ENCODE peak calls at places on chromosomes 16 and 17, in ten cellular contexts. One of them, this sample, is unnamed.

GRCh38 chr17:76968707-76969597 is 100.7 kb downstream of the MGAT5B start:
- DNase-seq in suprapubic skin: no peak
- DNase-seq in cardiac muscle cell: peak
- DNase-seq in GM13977: peak
- DNase-seq in H1: peak
- DNase-seq in adrenal gland: peak
- DNase-seq in left ventricle myocardium inferior: no peak
- DNase-seq in AG09309: no peak
- DNase-seq in lower lobe of right lung: peak
- DNase-seq in fibroblast of lung: no peak
- DNase-seq in this sample: peak

GRCh38 chr17:27306276-27306820 is 12.4 kb downstream of the WSB1 start:
- DNase-seq in left ventricle myocardium inferior: no peak
- DNase-seq in AG09309: no peak
- DNase-seq in fibroblast of lung: peak
- DNase-seq in cardiac muscle cell: no peak
- DNase-seq in GM13977: no peak
- DNase-seq in suprapubic skin: no peak
- DNase-seq in H1: no peak
- DNase-seq in lower lobe of right lung: no peak
- DNase-seq in adrenal gland: no peak
- DNase-seq in this sample: no peak

GRCh38 chr16:54504372-54504771 is 217.8 kb upstream of the IRX3 start:
- DNase-seq in cardiac muscle cell: peak
- DNase-seq in lower lobe of right lung: no peak
- DNase-seq in fibroblast of lung: no peak
- DNase-seq in adrenal gland: peak
- DNase-seq in GM13977: no peak
- DNase-seq in left ventricle myocardium inferior: no peak
- DNase-seq in suprapubic skin: no peak
- DNase-seq in H1: no peak
- DNase-seq in AG09309: no peak
- DNase-seq in this sample: no peak

GRCh38 chr17:67546578-67547527 is 169.8 kb downstream of the PITPNC1 start:
- DNase-seq in adrenal gland: peak
- DNase-seq in GM13977: peak
- DNase-seq in left ventricle myocardium inferior: peak
- DNase-seq in lower lobe of right lung: peak
- DNase-seq in H1: no peak
- DNase-seq in cardiac muscle cell: no peak
- DNase-seq in suprapubic skin: no peak
- DNase-seq in AG09309: peak
- DNase-seq in fibroblast of lung: peak
- DNase-seq in this sample: peak

GRCh38 chr17:72121164-72122001 is 563 bp downstream of the SOX9 start:
- DNase-seq in AG09309: no peak
- DNase-seq in suprapubic skin: no peak
- DNase-seq in GM13977: peak
- DNase-seq in adrenal gland: no peak
- DNase-seq in cardiac muscle cell: peak
- DNase-seq in left ventricle myocardium inferior: peak
- DNase-seq in lower lobe of right lung: peak
- DNase-seq in H1: peak
- DNase-seq in fibroblast of lung: peak
- DNase-seq in this sample: peak

GRCh38 chr16:3198334-3199072 is 10.5 kb downstream of the OR1F1 start:
- DNase-seq in lower lobe of right lung: no peak
- DNase-seq in adrenal gland: no peak
- DNase-seq in fibroblast of lung: no peak
- DNase-seq in AG09309: no peak
- DNase-seq in cardiac muscle cell: no peak
- DNase-seq in H1: no peak
- DNase-seq in left ventricle myocardium inferior: no peak
- DNase-seq in GM13977: no peak
- DNase-seq in suprapubic skin: no peak
- DNase-seq in this sample: no peak

GRCh38 chr16:20647736-20648135 is 49.7 kb downstream of the ACSM1 start:
- DNase-seq in adrenal gland: no peak
- DNase-seq in H1: no peak
- DNase-seq in fibroblast of lung: no peak
- DNase-seq in cardiac muscle cell: no peak
- DNase-seq in AG09309: no peak
- DNase-seq in left ventricle myocardium inferior: no peak
- DNase-seq in lower lobe of right lung: no peak
- DNase-seq in GM13977: no peak
- DNase-seq in suprapubic skin: no peak
- DNase-seq in this sample: no peak

GRCh38 chr16:1766231-1766630 is 5.1 kb downstream of the NME3 start:
- DNase-seq in adrenal gland: no peak
- DNase-seq in fibroblast of lung: no peak
- DNase-seq in H1: no peak
- DNase-seq in AG09309: no peak
- DNase-seq in suprapubic skin: no peak
- DNase-seq in lower lobe of right lung: no peak
- DNase-seq in left ventricle myocardium inferior: no peak
- DNase-seq in GM13977: no peak
- DNase-seq in cardiac muscle cell: no peak
- DNase-seq in this sample: no peak

GRCh38 chr17:76273923-76274558 is 8.9 kb downstream of the UBALD2 start:
- DNase-seq in H1: no peak
- DNase-seq in lower lobe of right lung: no peak
- DNase-seq in AG09309: no peak
- DNase-seq in left ventricle myocardium inferior: no peak
- DNase-seq in fibroblast of lung: no peak
- DNase-seq in adrenal gland: no peak
- DNase-seq in suprapubic skin: no peak
- DNase-seq in cardiac muscle cell: no peak
- DNase-seq in GM13977: no peak
- DNase-seq in this sample: no peak

GRCh38 chr17:63190821-63191220 is 224.8 kb downstream of the TANC2 start:
- DNase-seq in left ventricle myocardium inferior: no peak
- DNase-seq in fibroblast of lung: no peak
- DNase-seq in adrenal gland: no peak
- DNase-seq in cardiac muscle cell: no peak
- DNase-seq in lower lobe of right lung: no peak
- DNase-seq in H1: no peak
- DNase-seq in GM13977: no peak
- DNase-seq in AG09309: no peak
- DNase-seq in suprapubic skin: no peak
- DNase-seq in this sample: no peak

GRCh38 chr17:7912927-7913524 is 3.1 kb downstream of the RNF227 start:
- DNase-seq in fibroblast of lung: peak
- DNase-seq in left ventricle myocardium inferior: no peak
- DNase-seq in GM13977: peak
- DNase-seq in cardiac muscle cell: peak
- DNase-seq in AG09309: no peak
- DNase-seq in adrenal gland: no peak
- DNase-seq in H1: no peak
- DNase-seq in suprapubic skin: no peak
- DNase-seq in lower lobe of right lung: no peak
- DNase-seq in this sample: peak

GRCh38 chr16:57000271-57001025 is 11.1 kb downstream of the NLRC5 start:
- DNase-seq in lower lobe of right lung: no peak
- DNase-seq in AG09309: peak
- DNase-seq in GM13977: no peak
- DNase-seq in fibroblast of lung: peak
- DNase-seq in adrenal gland: peak
- DNase-seq in cardiac muscle cell: no peak
- DNase-seq in left ventricle myocardium inferior: peak
- DNase-seq in suprapubic skin: peak
- DNase-seq in H1: no peak
- DNase-seq in this sample: peak

GRCh38 chr16:56998352-56998751 is 9.0 kb downstream of the NLRC5 start:
- DNase-seq in H1: no peak
- DNase-seq in suprapubic skin: no peak
- DNase-seq in cardiac muscle cell: no peak
- DNase-seq in adrenal gland: no peak
- DNase-seq in AG09309: no peak
- DNase-seq in GM13977: no peak
- DNase-seq in fibroblast of lung: no peak
- DNase-seq in lower lobe of right lung: no peak
- DNase-seq in left ventricle myocardium inferior: no peak
- DNase-seq in this sample: no peak

GRCh38 chr16:56999409-57000270 is 10.3 kb downstream of the NLRC5 start:
- DNase-seq in lower lobe of right lung: no peak
- DNase-seq in cardiac muscle cell: no peak
- DNase-seq in adrenal gland: no peak
- DNase-seq in fibroblast of lung: no peak
- DNase-seq in H1: no peak
- DNase-seq in GM13977: no peak
- DNase-seq in AG09309: no peak
- DNase-seq in left ventricle myocardium inferior: no peak
- DNase-seq in suprapubic skin: peak
- DNase-seq in this sample: peak

GRCh38 chr16:56997931-56998330 is 8.6 kb downstream of the NLRC5 start:
- DNase-seq in cardiac muscle cell: no peak
- DNase-seq in lower lobe of right lung: no peak
- DNase-seq in AG09309: no peak
- DNase-seq in left ventricle myocardium inferior: no peak
- DNase-seq in fibroblast of lung: no peak
- DNase-seq in suprapubic skin: no peak
- DNase-seq in GM13977: no peak
- DNase-seq in H1: no peak
- DNase-seq in adrenal gland: no peak
- DNase-seq in this sample: no peak

GRCh38 chr16:56998861-56999260 is 9.5 kb downstream of the NLRC5 start:
- DNase-seq in lower lobe of right lung: no peak
- DNase-seq in GM13977: no peak
- DNase-seq in suprapubic skin: peak
- DNase-seq in H1: no peak
- DNase-seq in cardiac muscle cell: no peak
- DNase-seq in fibroblast of lung: no peak
- DNase-seq in left ventricle myocardium inferior: no peak
- DNase-seq in AG09309: no peak
- DNase-seq in adrenal gland: no peak
- DNase-seq in this sample: no peak
- TF ChIP-seq CTCF in lower lobe of right lung: no peak
- TF ChIP-seq CTCF in GM13977: no peak
- TF ChIP-seq CTCF in suprapubic skin: no peak
- TF ChIP-seq CTCF in H1: no peak
- TF ChIP-seq CTCF in cardiac muscle cell: no peak
- TF ChIP-seq CTCF in fibroblast of lung: no peak
- TF ChIP-seq CTCF in left ventricle myocardium inferior: no peak
- TF ChIP-seq CTCF in AG09309: no peak
- TF ChIP-seq CTCF in adrenal gland: no peak
- TF ChIP-seq CTCF in this sample: no peak

GRCh38 chr17:49513616-49514373 is 18.7 kb downstream of the NGFR start:
- DNase-seq in lower lobe of right lung: no peak
- DNase-seq in adrenal gland: no peak
- DNase-seq in left ventricle myocardium inferior: peak
- DNase-seq in AG09309: no peak
- DNase-seq in fibroblast of lung: no peak
- DNase-seq in H1: peak
- DNase-seq in suprapubic skin: no peak
- DNase-seq in GM13977: no peak
- DNase-seq in cardiac muscle cell: no peak
- DNase-seq in this sample: no peak

GRCh38 chr17:49516190-49516589 is 21.1 kb downstream of the NGFR start:
- DNase-seq in fibroblast of lung: no peak
- DNase-seq in suprapubic skin: no peak
- DNase-seq in GM13977: no peak
- DNase-seq in cardiac muscle cell: no peak
- DNase-seq in adrenal gland: peak
- DNase-seq in AG09309: no peak
- DNase-seq in left ventricle myocardium inferior: no peak
- DNase-seq in H1: no peak
- DNase-seq in lower lobe of right lung: no peak
- DNase-seq in this sample: peak

GRCh38 chr17:49513044-49513395 is 17.9 kb downstream of the NGFR start:
- DNase-seq in lower lobe of right lung: no peak
- DNase-seq in left ventricle myocardium inferior: no peak
- DNase-seq in suprapubic skin: no peak
- DNase-seq in AG09309: no peak
- DNase-seq in adrenal gland: no peak
- DNase-seq in fibroblast of lung: no peak
- DNase-seq in H1: no peak
- DNase-seq in cardiac muscle cell: no peak
- DNase-seq in GM13977: no peak
- DNase-seq in this sample: no peak

GRCh38 chr17:49515196-49515770 is 20.2 kb downstream of the NGFR start:
- DNase-seq in H1: peak
- DNase-seq in AG09309: peak
- DNase-seq in lower lobe of right lung: peak
- DNase-seq in left ventricle myocardium inferior: peak
- DNase-seq in fibroblast of lung: peak
- DNase-seq in GM13977: peak
- DNase-seq in suprapubic skin: peak
- DNase-seq in adrenal gland: peak
- DNase-seq in cardiac muscle cell: peak
- DNase-seq in this sample: peak

DNA sequence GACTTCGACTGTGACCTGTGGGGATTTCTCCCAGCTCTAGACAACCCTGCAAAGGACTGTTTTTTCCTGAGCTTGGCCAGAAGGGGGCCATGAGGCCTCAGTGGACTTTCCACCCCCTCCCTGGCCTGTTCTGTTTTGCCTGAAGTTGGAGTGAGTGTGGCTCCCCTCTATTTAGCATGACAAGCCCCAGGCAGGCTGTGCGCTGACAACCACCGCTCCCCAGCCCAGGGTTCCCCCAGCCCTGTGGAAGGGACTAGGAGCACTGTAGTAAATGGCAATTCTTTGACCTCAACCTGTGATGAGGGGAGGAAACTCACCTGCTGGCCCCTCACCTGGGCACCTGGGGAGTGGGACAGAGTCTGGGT is 19.3 kb downstream of the NGFR start:
- DNase-seq in lower lobe of right lung: no peak
- DNase-seq in H1: peak
- DNase-seq in GM13977: no peak
- DNase-seq in suprapubic skin: no peak
- DNase-seq in cardiac muscle cell: peak
- DNase-seq in adrenal gland: peak
- DNase-seq in left ventricle myocardium inferior: no peak
- DNase-seq in fibroblast of lung: peak
- DNase-seq in AG09309: no peak
- DNase-seq in this sample: no peak
- TF ChIP-seq CTCF in lower lobe of right lung: no peak
- TF ChIP-seq CTCF in H1: peak
- TF ChIP-seq CTCF in GM13977: peak
- TF ChIP-seq CTCF in suprapubic skin: no peak
- TF ChIP-seq CTCF in cardiac muscle cell: peak
- TF ChIP-seq CTCF in adrenal gland: peak
- TF ChIP-seq CTCF in left ventricle myocardium inferior: no peak
- TF ChIP-seq CTCF in fibroblast of lung: no peak
- TF ChIP-seq CTCF in AG09309: peak
- TF ChIP-seq CTCF in this sample: no peak

GRCh38 chr17:39508987-39509386 is 47.7 kb downstream of the CDK12 start:
- DNase-seq in lower lobe of right lung: no peak
- DNase-seq in fibroblast of lung: no peak
- DNase-seq in H1: no peak
- DNase-seq in suprapubic skin: no peak
- DNase-seq in adrenal gland: no peak
- DNase-seq in AG09309: no peak
- DNase-seq in GM13977: no peak
- DNase-seq in cardiac muscle cell: no peak
- DNase-seq in left ventricle myocardium inferior: no peak
- DNase-seq in this sample: no peak
- TF ChIP-seq CTCF in lower lobe of right lung: no peak
- TF ChIP-seq CTCF in fibroblast of lung: no peak
- TF ChIP-seq CTCF in H1: no peak
- TF ChIP-seq CTCF in suprapubic skin: no peak
- TF ChIP-seq CTCF in adrenal gland: no peak
- TF ChIP-seq CTCF in AG09309: no peak
- TF ChIP-seq CTCF in GM13977: no peak
- TF ChIP-seq CTCF in cardiac muscle cell: no peak
- TF ChIP-seq CTCF in left ventricle myocardium inferior: no peak
- TF ChIP-seq CTCF in this sample: no peak

GRCh38 chr16:66524601-66525164 is 25.2 kb downstream of the TK2 start:
- DNase-seq in lower lobe of right lung: peak
- DNase-seq in cardiac muscle cell: no peak
- DNase-seq in left ventricle myocardium inferior: peak
- DNase-seq in adrenal gland: no peak
- DNase-seq in GM13977: peak
- DNase-seq in fibroblast of lung: no peak
- DNase-seq in H1: no peak
- DNase-seq in AG09309: no peak
- DNase-seq in suprapubic skin: no peak
- DNase-seq in this sample: peak
- TF ChIP-seq CTCF in lower lobe of right lung: no peak
- TF ChIP-seq CTCF in cardiac muscle cell: no peak
- TF ChIP-seq CTCF in left ventricle myocardium inferior: peak
- TF ChIP-seq CTCF in adrenal gland: peak
- TF ChIP-seq CTCF in GM13977: no peak
- TF ChIP-seq CTCF in fibroblast of lung: no peak
- TF ChIP-seq CTCF in H1: no peak
- TF ChIP-seq CTCF in AG09309: no peak
- TF ChIP-seq CTCF in suprapubic skin: no peak
- TF ChIP-seq CTCF in this sample: no peak